ENCODE peak calls at places on chromosomes 4 and X, in four cellular contexts. Z is HCT116, Q is foreskin fibroblast, W is type B pancreatic cell. J is an unnamed sample.

GRCh38 chr4:72846280-72847111 is 223.0 kb downstream of the COX18 start:
- DNase-seq in Q (no peak), W (no peak), Z (no peak), J (no peak)

GRCh38 chr4:146359771-146360170 is 145.4 kb downstream of the REELD1 start:
- DNase-seq in Z (no peak), Q (peak), W (no peak), J (no peak)

GRCh38 chrX:40504801-40505605 is 75.8 kb upstream of the ATP6AP2 start:
- DNase-seq in Q (peak), Z (no peak), W (no peak), J (no peak)

GRCh38 chr4:99723555-99724450 is 66.2 kb upstream of the C4orf54 start:
- DNase-seq in Q (peak), Z (peak), W (no peak), J (no peak)

GRCh38 chr4:184387351-184387750 is 87.0 kb downstream of the IRF2 start:
- DNase-seq in Z (no peak), W (no peak), Q (no peak), J (no peak)

GRCh38 chrX:109777749-109778148 is 44.7 kb upstream of the ACSL4 start:
- DNase-seq in Q (no peak), Z (no peak), W (no peak), J (no peak)

GRCh38 chr4:122010610-122011009 is 58.8 kb upstream of the TRPC3 start:
- DNase-seq in W (no peak), Q (peak), Z (no peak), J (no peak)

GRCh38 chr4:53990641-53991040 is 73.8 kb downstream of the CHIC2 start:
- DNase-seq in W (no peak), Z (no peak), Q (no peak), J (no peak)

GRCh38 chr4:143375326-143376073 is 38.8 kb downstream of the GAB1 start:
- DNase-seq in Z (peak), Q (peak), W (no peak), J (no peak)

GRCh38 chr4:7041851-7042696 is 1.1 kb upstream of the TADA2B start:
- DNase-seq in Q (no peak), Z (no peak), W (no peak), J (no peak)

GRCh38 chr4:148954011-148954749 is 512.0 kb upstream of the NR3C2 start:
- DNase-seq in W (no peak), Z (no peak), Q (no peak), J (no peak)

GRCh38 chr4:86957214-86957613 is 22.4 kb downstream of the AFF1 start:
- DNase-seq in W (no peak), Z (no peak), Q (peak), J (no peak)

GRCh38 chr4:16227462-16227868 is 1.2 kb upstream of the TAPT1 start:
- DNase-seq in W (no peak), Z (no peak), Q (peak), J (no peak)

GRCh38 chrX:154761977-154762528 is 611 bp upstream of the DKC1 start:
- DNase-seq in Z (no peak), Q (no peak), W (no peak), J (no peak)

GRCh38 chr4:2905544-2905943 is 57.7 kb downstream of the NOP14 start:
- DNase-seq in W (no peak), Q (no peak), Z (no peak), J (no peak)

GRCh38 chr4:165449333-165449732 is 70.5 kb downstream of the CPE start:
- DNase-seq in Q (no peak), Z (no peak), W (no peak), J (no peak)

GRCh38 chr4:35565640-35566039 is 678.7 kb downstream of the ARAP2 start:
- DNase-seq in Z (no peak), W (no peak), Q (no peak), J (no peak)

DNA sequence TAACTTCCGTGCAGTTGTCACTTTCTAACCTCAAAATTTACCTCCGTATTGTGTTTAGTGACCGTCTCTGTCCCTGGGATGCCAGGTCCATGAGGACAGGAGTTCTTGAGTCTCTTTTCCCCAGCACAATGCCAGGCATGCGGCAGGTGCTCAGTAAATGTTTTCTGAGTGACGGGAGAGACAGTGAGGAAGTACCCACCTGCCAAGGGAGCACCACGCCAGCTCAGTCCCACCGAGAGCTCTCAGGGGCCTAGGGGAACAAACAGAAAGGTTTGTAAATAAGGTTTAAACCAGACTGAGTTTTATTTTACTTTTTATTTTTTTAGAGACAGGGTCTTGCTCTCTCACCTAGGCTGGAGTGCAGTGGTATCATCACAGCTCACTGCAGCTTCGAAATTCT is 81.5 kb upstream of the NKX1-1 start:
- DNase-seq in Q (no peak), Z (no peak), W (no peak), J (no peak)
- TF ChIP-seq CTCF in Q (no peak), Z (no peak), W (no peak), J (no peak)

GRCh38 chr4:77305766-77306165 is 148.8 kb downstream of the CCNG2 start:
- DNase-seq in W (no peak), Z (no peak), Q (no peak), J (no peak)
- TF ChIP-seq CTCF in W (no peak), Z (peak), Q (no peak), J (no peak)

DNA sequence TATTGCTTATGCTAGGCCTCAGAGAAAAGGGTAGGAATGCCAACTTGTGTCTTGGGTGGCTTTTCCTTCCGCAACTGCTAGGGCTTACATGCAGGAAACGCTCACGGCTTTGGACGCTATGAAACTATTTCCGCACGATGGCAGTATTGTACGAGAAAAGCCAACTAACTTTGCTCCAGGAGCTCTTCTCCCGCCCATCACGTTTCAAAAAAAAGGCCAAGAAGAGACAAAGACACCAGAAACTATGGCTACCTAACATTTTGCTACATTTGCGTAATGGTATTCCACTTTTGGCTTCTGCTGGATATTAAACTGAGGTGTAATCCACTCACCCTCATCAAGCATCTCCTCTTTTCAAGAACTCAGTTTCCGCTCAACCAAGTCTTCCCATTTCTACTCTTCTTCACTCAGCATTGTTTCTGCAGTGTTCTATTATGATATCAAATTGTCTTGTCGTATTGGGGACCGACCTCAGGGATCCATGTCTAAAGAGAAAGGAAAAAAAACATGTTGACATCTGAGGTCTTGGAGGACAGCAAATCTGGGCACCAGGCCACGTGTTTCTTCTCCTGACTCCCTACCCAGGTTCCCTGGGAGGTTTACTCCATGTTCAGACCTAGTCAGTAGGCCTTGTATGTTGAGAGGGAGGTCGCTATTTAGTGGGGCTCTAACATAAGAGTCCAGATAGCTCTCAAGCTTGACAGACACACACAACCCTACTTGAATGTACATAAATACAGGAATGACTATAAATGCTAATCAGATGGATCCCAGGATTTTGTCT is 239.4 kb upstream of the STK26 start:
- DNase-seq in W (no peak), Q (peak), Z (no peak), J (peak)
- TF ChIP-seq CTCF in W (no peak), Q (no peak), Z (no peak), J (no peak)

DNA sequence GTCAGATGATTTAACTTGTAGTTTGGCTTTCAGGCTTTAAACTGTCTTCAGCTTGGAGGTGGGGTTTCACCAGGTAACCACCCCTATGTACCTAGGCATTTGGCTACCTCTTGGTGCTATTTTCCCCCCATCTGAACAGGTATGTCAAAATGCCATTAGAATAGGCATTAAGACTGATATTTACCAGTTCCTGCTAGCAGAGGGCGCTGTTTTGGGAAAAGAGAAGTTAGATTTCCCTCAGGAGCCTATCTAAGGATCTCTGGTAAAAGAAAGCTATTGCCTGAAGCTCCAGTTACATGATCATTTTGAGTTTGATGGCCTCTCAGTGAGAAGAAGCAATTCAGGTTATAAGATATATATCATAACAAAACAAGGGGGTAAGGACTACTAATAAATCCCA is 879.1 kb downstream of the SH3BGRL start:
- DNase-seq in W (no peak), Q (no peak), Z (no peak), J (no peak)
- TF ChIP-seq CTCF in W (peak), Q (no peak), Z (no peak), J (no peak)

GRCh38 chr4:105921301-105921700 is 26.0 kb downstream of the NPNT start:
- DNase-seq in Z (no peak), Q (no peak), W (no peak), J (no peak)

GRCh38 chr4:105923507-105924238 is 28.4 kb downstream of the NPNT start:
- DNase-seq in Z (peak), Q (peak), W (no peak), J (no peak)

GRCh38 chr4:105924341-105924740 is 29.1 kb downstream of the NPNT start:
- DNase-seq in W (no peak), Z (no peak), Q (no peak), J (no peak)
- TF ChIP-seq CTCF in W (no peak), Z (no peak), Q (no peak), J (no peak)

J was measured in omental fat pad.